ENCODE peak calls at places on chromosomes 2 and 18, in seven cellular contexts. S is IMR-90; H is posterior vena cava; U is stimulated activated CD4-positive, alpha-beta T cell treated with anti-CD3 and anti-CD28 coated beads, TNF-alpha, amount 100 ng/mL, for 48 hours; W is pons; E is NCI-H2029 treated with DMSO at 0.1 percent for 48 hours; O is activated naive CD4-positive, alpha-beta T cell treated with Interleukin-2 at 50 U/mL for 16 hours. X is an unnamed sample.

GRCh38 chr2:207869784-207870778 is 100.4 kb upstream of the FZD5 start:
- DNase-seq in S (peak; percentile 83), H (no peak), U (no peak), W (no peak), E (no peak), O (no peak), X (peak; percentile 67)

GRCh38 chr2:53210538-53210937 is 557.1 kb upstream of the CHAC2 start:
- DNase-seq in S (no peak), H (no peak), U (no peak), W (no peak), E (no peak), O (no peak), X (peak; percentile 27)

GRCh38 chr2:20429528-20429927 is 17.3 kb upstream of the RHOB start:
- DNase-seq in S (no peak), H (peak; percentile 50), U (no peak), W (peak; percentile 78), E (no peak), O (no peak), X (no peak)

GRCh38 chr2:63983986-63984605 is 35.1 kb downstream of the VPS54 start:
- DNase-seq in S (peak; percentile 9), H (no peak), U (no peak), W (no peak), E (no peak), O (no peak), X (peak; percentile 39)

GRCh38 chr2:230160112-230160660 is 59.6 kb downstream of the SP110 start:
- DNase-seq in S (peak; percentile 47), H (no peak), U (peak; percentile 40), W (peak; percentile 54), E (peak; percentile 52), O (peak; percentile 50), X (peak; percentile 59)

GRCh38 chr18:55322176-55322735 is 265.7 kb downstream of the TCF4 start:
- DNase-seq in S (peak; percentile 96), H (peak; percentile 96), U (no peak), W (peak; percentile 98), E (peak; percentile 44), O (no peak), X (no peak)

GRCh38 chr2:197515277-197515797 is 529 bp upstream of the MOB4 start:
- DNase-seq in S (peak; percentile 31), H (no peak), U (no peak), W (peak; percentile 75), E (no peak), O (no peak), X (peak; percentile 48)

GRCh38 chr2:120572226-120572625 is 163.4 kb upstream of the GLI2 start:
- DNase-seq in S (no peak), H (no peak), U (no peak), W (peak; percentile 46), E (no peak), O (no peak), X (no peak)

GRCh38 chr18:36176739-36177138 is 10.6 kb upstream of the MOCOS start:
- DNase-seq in S (peak; percentile 56), H (no peak), U (no peak), W (no peak), E (no peak), O (no peak), X (no peak)

GRCh38 chr2:36358317-36358659 is 2.7 kb downstream of the CRIM1 start:
- DNase-seq in S (peak; percentile 55), H (no peak), U (no peak), W (no peak), E (no peak), O (no peak), X (no peak)

GRCh38 chr18:46915800-46916550 is 1.3 kb downstream of the PIAS2 start:
- DNase-seq in S (peak; percentile 4), H (no peak), U (no peak), W (peak; percentile 29), E (peak; percentile 15), O (no peak), X (peak; percentile 4)

GRCh38 chr2:147223553-147223952 is 621.3 kb upstream of the ACVR2A start:
- DNase-seq in S (no peak), H (no peak), U (no peak), W (no peak), E (no peak), O (no peak), X (no peak)

GRCh38 chr18:9575558-9575957 is 38.8 kb downstream of the PPP4R1 start:
- DNase-seq in S (peak; percentile 98), H (no peak), U (peak; percentile 3), W (peak; percentile 95), E (peak; percentile 20), O (no peak), X (peak; percentile 99)

GRCh38 chr2:219870023-219870422 is 242.6 kb downstream of the SLC4A3 start:
- DNase-seq in S (peak; percentile 6), H (no peak), U (no peak), W (no peak), E (no peak), O (no peak), X (no peak)

GRCh38 chr2:129224486-129224885 is 755.0 kb upstream of the RAB6C start:
- DNase-seq in S (no peak), H (no peak), U (no peak), W (no peak), E (no peak), O (no peak), X (no peak)

GRCh38 chr18:48529796-48530195 is 9.0 kb upstream of the CTIF start:
- DNase-seq in S (peak; percentile 77), H (no peak), U (no peak), W (no peak), E (no peak), O (no peak), X (no peak)

GRCh38 chr2:78749648-78750047 is 275.9 kb upstream of the REG3G start:
- DNase-seq in S (no peak), H (no peak), U (no peak), W (no peak), E (no peak), O (no peak), X (no peak)

GRCh38 chr2:106537711-106538275 is 50.6 kb downstream of the CD8B2 start:
- DNase-seq in S (no peak), H (no peak), U (no peak), W (no peak), E (no peak), O (no peak), X (no peak)

GRCh38 chr2:105290981-105291660 is 38.4 kb downstream of the TGFBRAP1 start:
- DNase-seq in S (no peak), H (no peak), U (no peak), W (no peak), E (no peak), O (no peak), X (no peak)

GRCh38 chr2:148513425-148513824 is 131.1 kb upstream of the EPC2 start:
- DNase-seq in S (no peak), H (no peak), U (no peak), W (no peak), E (no peak), O (no peak), X (no peak)

GRCh38 chr18:58221060-58221725 is 177.2 kb downstream of the NEDD4L start:
- DNase-seq in S (peak; percentile 53), H (no peak), U (no peak), W (no peak), E (no peak), O (no peak), X (peak; percentile 82)

GRCh38 chr2:136135924-136136906 is 18.3 kb upstream of the CXCR4 start:
- DNase-seq in S (no peak), H (no peak), U (no peak), W (no peak), E (no peak), O (peak; percentile 59), X (no peak)

GRCh38 chr2:229974271-229974670 is 52.0 kb downstream of the FBXO36 start:
- DNase-seq in S (peak; percentile 78), H (no peak), U (no peak), W (no peak), E (no peak), O (no peak), X (peak; percentile 13)

GRCh38 chr2:9008951-9009664 is 5.6 kb upstream of the MBOAT2 start:
- DNase-seq in S (no peak), H (no peak), U (no peak), W (peak; percentile 66), E (no peak), O (no peak), X (no peak)

GRCh38 chr2:161337247-161337646 is 29.0 kb downstream of the PSMD14 start:
- DNase-seq in S (no peak), H (no peak), U (no peak), W (no peak), E (no peak), O (no peak), X (no peak)

GRCh38 chr18:63319383-63320040 is at the start of gene BCL2:
- DNase-seq in S (peak; percentile 24), H (peak; percentile 86), U (no peak), W (no peak), E (no peak), O (peak; percentile 52), X (peak; percentile 1)

GRCh38 chr2:119289642-119290041 is 66.0 kb downstream of the STEAP3 start:
- DNase-seq in S (no peak), H (no peak), U (no peak), W (no peak), E (no peak), O (no peak), X (no peak)

GRCh38 chr2:120735750-120736170 is at the start of gene GLI2:
- DNase-seq in S (peak; percentile 87), H (peak; percentile 91), U (peak; percentile 21), W (peak; percentile 40), E (no peak), O (no peak), X (peak; percentile 60)

GRCh38 chr2:46050027-46050426 is 247.2 kb upstream of the EPAS1 start:
- DNase-seq in S (no peak), H (no peak), U (no peak), W (no peak), E (no peak), O (no peak), X (no peak)

GRCh38 chr18:48621240-48621639 is 82.4 kb downstream of the CTIF start:
- DNase-seq in S (peak; percentile 93), H (no peak), U (no peak), W (no peak), E (no peak), O (no peak), X (no peak)

GRCh38 chr2:85308951-85309555 is 18.7 kb downstream of the TGOLN2 start:
- DNase-seq in S (peak; percentile 67), H (peak; percentile 89), U (no peak), W (no peak), E (peak; percentile 63), O (no peak), X (peak; percentile 13)

GRCh38 chr18:53004798-53005197 is 664.8 kb downstream of the DCC start:
- DNase-seq in S (no peak), H (no peak), U (no peak), W (no peak), E (no peak), O (no peak), X (no peak)

GRCh38 chr2:73701968-73702665 is 35.0 kb downstream of the TPRKB start:
- DNase-seq in S (no peak), H (no peak), U (no peak), W (no peak), E (no peak), O (no peak), X (no peak)

GRCh38 chr2:168599738-168600137 is 143.7 kb downstream of the CERS6 start:
- DNase-seq in S (no peak), H (no peak), U (no peak), W (no peak), E (no peak), O (no peak), X (no peak)

GRCh38 chr18:8232791-8233190 is 376.4 kb upstream of the RAB12 start:
- DNase-seq in S (no peak), H (no peak), U (no peak), W (no peak), E (no peak), O (no peak), X (no peak)

GRCh38 chr2:200054681-200055468 is 99.5 kb downstream of the MAIP1 start:
- DNase-seq in S (no peak), H (no peak), U (no peak), W (no peak), E (no peak), O (no peak), X (no peak)